ENCODE peak calls at places on chromosomes 7 and 10, in eight cellular contexts. One of them, this sample, is unnamed.

GRCh38 chr7:159097661-159098423 is 46.8 kb downstream of the VIPR2 start:
- DNase-seq in HFFc6: no peak
- DNase-seq in memory B cell: no peak
- DNase-seq in activated CD4-positive, CD25-positive, alpha-beta regulatory T cell: no peak
- DNase-seq in activated CD8-positive, alpha-beta memory T cell treated with anti-CD3 and anti-CD28 coated beads, Interleukin-2, amount 10 ng/mL, durations not matched to agents 7 days and 5 days: no peak
- DNase-seq in Calu3: no peak
- DNase-seq in glutamatergic neuron: no peak
- DNase-seq in GDM1: no peak
- DNase-seq in this sample: no peak

GRCh38 chr7:142914121-142914520 is 19.4 kb downstream of the TRPV5 start:
- DNase-seq in HFFc6: no peak
- DNase-seq in memory B cell: no peak
- DNase-seq in activated CD4-positive, CD25-positive, alpha-beta regulatory T cell: no peak
- DNase-seq in activated CD8-positive, alpha-beta memory T cell treated with anti-CD3 and anti-CD28 coated beads, Interleukin-2, amount 10 ng/mL, durations not matched to agents 7 days and 5 days: no peak
- DNase-seq in Calu3: no peak
- DNase-seq in glutamatergic neuron: no peak
- DNase-seq in GDM1: no peak
- DNase-seq in this sample: no peak

GRCh38 chr10:31618541-31619291 is 299.7 kb downstream of the ZEB1 start:
- DNase-seq in HFFc6: no peak
- DNase-seq in memory B cell: no peak
- DNase-seq in activated CD4-positive, CD25-positive, alpha-beta regulatory T cell: no peak
- DNase-seq in activated CD8-positive, alpha-beta memory T cell treated with anti-CD3 and anti-CD28 coated beads, Interleukin-2, amount 10 ng/mL, durations not matched to agents 7 days and 5 days: no peak
- DNase-seq in Calu3: no peak
- DNase-seq in glutamatergic neuron: no peak
- DNase-seq in GDM1: no peak
- DNase-seq in this sample: no peak

GRCh38 chr7:92613214-92613613 is 23.0 kb upstream of the FAM133B start:
- DNase-seq in HFFc6: no peak
- DNase-seq in memory B cell: no peak
- DNase-seq in activated CD4-positive, CD25-positive, alpha-beta regulatory T cell: no peak
- DNase-seq in activated CD8-positive, alpha-beta memory T cell treated with anti-CD3 and anti-CD28 coated beads, Interleukin-2, amount 10 ng/mL, durations not matched to agents 7 days and 5 days: no peak
- DNase-seq in Calu3: no peak
- DNase-seq in glutamatergic neuron: no peak
- DNase-seq in GDM1: no peak
- DNase-seq in this sample: no peak

GRCh38 chr7:47763063-47763974 is 181.4 kb upstream of the TNS3 start:
- DNase-seq in HFFc6: peak; percentile 85
- DNase-seq in memory B cell: no peak
- DNase-seq in activated CD4-positive, CD25-positive, alpha-beta regulatory T cell: no peak
- DNase-seq in activated CD8-positive, alpha-beta memory T cell treated with anti-CD3 and anti-CD28 coated beads, Interleukin-2, amount 10 ng/mL, durations not matched to agents 7 days and 5 days: no peak
- DNase-seq in Calu3: peak; percentile 78
- DNase-seq in glutamatergic neuron: no peak
- DNase-seq in GDM1: no peak
- DNase-seq in this sample: peak; percentile 77

GRCh38 chr7:76069238-76069638 is 21.3 kb downstream of the MDH2 start:
- DNase-seq in HFFc6: peak; percentile 86
- DNase-seq in memory B cell: no peak
- DNase-seq in activated CD4-positive, CD25-positive, alpha-beta regulatory T cell: no peak
- DNase-seq in activated CD8-positive, alpha-beta memory T cell treated with anti-CD3 and anti-CD28 coated beads, Interleukin-2, amount 10 ng/mL, durations not matched to agents 7 days and 5 days: no peak
- DNase-seq in Calu3: peak; percentile 47
- DNase-seq in glutamatergic neuron: no peak
- DNase-seq in GDM1: peak; percentile 44
- DNase-seq in this sample: peak; percentile 94

GRCh38 chr7:135197906-135198655 is 13.2 kb downstream of the WDR91 start:
- DNase-seq in HFFc6: peak; percentile 70
- DNase-seq in memory B cell: no peak
- DNase-seq in activated CD4-positive, CD25-positive, alpha-beta regulatory T cell: no peak
- DNase-seq in activated CD8-positive, alpha-beta memory T cell treated with anti-CD3 and anti-CD28 coated beads, Interleukin-2, amount 10 ng/mL, durations not matched to agents 7 days and 5 days: no peak
- DNase-seq in Calu3: no peak
- DNase-seq in glutamatergic neuron: no peak
- DNase-seq in GDM1: no peak
- DNase-seq in this sample: no peak

GRCh38 chr7:155097338-155097737 is 27.2 kb downstream of the HTR5A start:
- DNase-seq in HFFc6: no peak
- DNase-seq in memory B cell: no peak
- DNase-seq in activated CD4-positive, CD25-positive, alpha-beta regulatory T cell: no peak
- DNase-seq in activated CD8-positive, alpha-beta memory T cell treated with anti-CD3 and anti-CD28 coated beads, Interleukin-2, amount 10 ng/mL, durations not matched to agents 7 days and 5 days: no peak
- DNase-seq in Calu3: no peak
- DNase-seq in glutamatergic neuron: no peak
- DNase-seq in GDM1: no peak
- DNase-seq in this sample: no peak

GRCh38 chr7:134886353-134887057 is 99.8 kb upstream of the AGBL3 start:
- DNase-seq in HFFc6: peak; percentile 66
- DNase-seq in memory B cell: no peak
- DNase-seq in activated CD4-positive, CD25-positive, alpha-beta regulatory T cell: no peak
- DNase-seq in activated CD8-positive, alpha-beta memory T cell treated with anti-CD3 and anti-CD28 coated beads, Interleukin-2, amount 10 ng/mL, durations not matched to agents 7 days and 5 days: no peak
- DNase-seq in Calu3: no peak
- DNase-seq in glutamatergic neuron: no peak
- DNase-seq in GDM1: no peak
- DNase-seq in this sample: peak; percentile 36

GRCh38 chr10:3445688-3446087 is 273.1 kb upstream of the PITRM1 start:
- DNase-seq in HFFc6: no peak
- DNase-seq in memory B cell: no peak
- DNase-seq in activated CD4-positive, CD25-positive, alpha-beta regulatory T cell: no peak
- DNase-seq in activated CD8-positive, alpha-beta memory T cell treated with anti-CD3 and anti-CD28 coated beads, Interleukin-2, amount 10 ng/mL, durations not matched to agents 7 days and 5 days: no peak
- DNase-seq in Calu3: no peak
- DNase-seq in glutamatergic neuron: no peak
- DNase-seq in GDM1: no peak
- DNase-seq in this sample: no peak

GRCh38 chr10:43251664-43252165 is 15.2 kb downstream of the RASGEF1A start:
- DNase-seq in HFFc6: no peak
- DNase-seq in memory B cell: no peak
- DNase-seq in activated CD4-positive, CD25-positive, alpha-beta regulatory T cell: no peak
- DNase-seq in activated CD8-positive, alpha-beta memory T cell treated with anti-CD3 and anti-CD28 coated beads, Interleukin-2, amount 10 ng/mL, durations not matched to agents 7 days and 5 days: no peak
- DNase-seq in Calu3: no peak
- DNase-seq in glutamatergic neuron: no peak
- DNase-seq in GDM1: no peak
- DNase-seq in this sample: no peak

GRCh38 chr10:14382531-14382930 is 51.8 kb upstream of the FRMD4A start:
- DNase-seq in HFFc6: no peak
- DNase-seq in memory B cell: no peak
- DNase-seq in activated CD4-positive, CD25-positive, alpha-beta regulatory T cell: no peak
- DNase-seq in activated CD8-positive, alpha-beta memory T cell treated with anti-CD3 and anti-CD28 coated beads, Interleukin-2, amount 10 ng/mL, durations not matched to agents 7 days and 5 days: no peak
- DNase-seq in Calu3: no peak
- DNase-seq in glutamatergic neuron: no peak
- DNase-seq in GDM1: no peak
- DNase-seq in this sample: no peak

GRCh38 chr10:112637901-112638300 is 190.9 kb downstream of the VTI1A start:
- DNase-seq in HFFc6: no peak
- DNase-seq in memory B cell: no peak
- DNase-seq in activated CD4-positive, CD25-positive, alpha-beta regulatory T cell: no peak
- DNase-seq in activated CD8-positive, alpha-beta memory T cell treated with anti-CD3 and anti-CD28 coated beads, Interleukin-2, amount 10 ng/mL, durations not matched to agents 7 days and 5 days: no peak
- DNase-seq in Calu3: no peak
- DNase-seq in glutamatergic neuron: no peak
- DNase-seq in GDM1: no peak
- DNase-seq in this sample: no peak

GRCh38 chr10:34491666-34492065 is 323.4 kb downstream of the PARD3 start:
- DNase-seq in HFFc6: no peak
- DNase-seq in memory B cell: no peak
- DNase-seq in activated CD4-positive, CD25-positive, alpha-beta regulatory T cell: no peak
- DNase-seq in activated CD8-positive, alpha-beta memory T cell treated with anti-CD3 and anti-CD28 coated beads, Interleukin-2, amount 10 ng/mL, durations not matched to agents 7 days and 5 days: no peak
- DNase-seq in Calu3: no peak
- DNase-seq in glutamatergic neuron: no peak
- DNase-seq in GDM1: no peak
- DNase-seq in this sample: no peak

GRCh38 chr7:77199008-77199966 is at the start of gene FGL2:
- DNase-seq in HFFc6: peak; percentile 1
- DNase-seq in memory B cell: no peak
- DNase-seq in activated CD4-positive, CD25-positive, alpha-beta regulatory T cell: no peak
- DNase-seq in activated CD8-positive, alpha-beta memory T cell treated with anti-CD3 and anti-CD28 coated beads, Interleukin-2, amount 10 ng/mL, durations not matched to agents 7 days and 5 days: peak; percentile 56
- DNase-seq in Calu3: no peak
- DNase-seq in glutamatergic neuron: peak; percentile 41
- DNase-seq in GDM1: peak; percentile 31
- DNase-seq in this sample: peak; percentile 24

GRCh38 chr7:91836065-91836368 is 44.5 kb downstream of the MTERF1 start:
- DNase-seq in HFFc6: no peak
- DNase-seq in memory B cell: no peak
- DNase-seq in activated CD4-positive, CD25-positive, alpha-beta regulatory T cell: no peak
- DNase-seq in activated CD8-positive, alpha-beta memory T cell treated with anti-CD3 and anti-CD28 coated beads, Interleukin-2, amount 10 ng/mL, durations not matched to agents 7 days and 5 days: no peak
- DNase-seq in Calu3: no peak
- DNase-seq in glutamatergic neuron: no peak
- DNase-seq in GDM1: no peak
- DNase-seq in this sample: no peak

GRCh38 chr10:100370976-100371706 is 24.1 kb downstream of the SCD start:
- DNase-seq in HFFc6: peak; percentile 72
- DNase-seq in memory B cell: no peak
- DNase-seq in activated CD4-positive, CD25-positive, alpha-beta regulatory T cell: peak; percentile 13
- DNase-seq in activated CD8-positive, alpha-beta memory T cell treated with anti-CD3 and anti-CD28 coated beads, Interleukin-2, amount 10 ng/mL, durations not matched to agents 7 days and 5 days: peak; percentile 84
- DNase-seq in Calu3: peak; percentile 90
- DNase-seq in glutamatergic neuron: peak; percentile 70
- DNase-seq in GDM1: peak; percentile 67
- DNase-seq in this sample: peak; percentile 77

GRCh38 chr7:20238754-20239324 is 21.7 kb upstream of the MACC1 start:
- DNase-seq in HFFc6: no peak
- DNase-seq in memory B cell: no peak
- DNase-seq in activated CD4-positive, CD25-positive, alpha-beta regulatory T cell: no peak
- DNase-seq in activated CD8-positive, alpha-beta memory T cell treated with anti-CD3 and anti-CD28 coated beads, Interleukin-2, amount 10 ng/mL, durations not matched to agents 7 days and 5 days: no peak
- DNase-seq in Calu3: no peak
- DNase-seq in glutamatergic neuron: no peak
- DNase-seq in GDM1: no peak
- DNase-seq in this sample: peak; percentile 89

GRCh38 chr7:155611808-155612447 is 32.5 kb upstream of the RBM33 start:
- DNase-seq in HFFc6: no peak
- DNase-seq in memory B cell: no peak
- DNase-seq in activated CD4-positive, CD25-positive, alpha-beta regulatory T cell: no peak
- DNase-seq in activated CD8-positive, alpha-beta memory T cell treated with anti-CD3 and anti-CD28 coated beads, Interleukin-2, amount 10 ng/mL, durations not matched to agents 7 days and 5 days: no peak
- DNase-seq in Calu3: no peak
- DNase-seq in glutamatergic neuron: no peak
- DNase-seq in GDM1: no peak
- DNase-seq in this sample: no peak

GRCh38 chr10:14507156-14507555 is 176.4 kb upstream of the FRMD4A start:
- DNase-seq in HFFc6: no peak
- DNase-seq in memory B cell: no peak
- DNase-seq in activated CD4-positive, CD25-positive, alpha-beta regulatory T cell: no peak
- DNase-seq in activated CD8-positive, alpha-beta memory T cell treated with anti-CD3 and anti-CD28 coated beads, Interleukin-2, amount 10 ng/mL, durations not matched to agents 7 days and 5 days: peak; percentile 56
- DNase-seq in Calu3: no peak
- DNase-seq in glutamatergic neuron: no peak
- DNase-seq in GDM1: no peak
- DNase-seq in this sample: peak; percentile 22

GRCh38 chr7:150357277-150357676 is 11.3 kb upstream of the REPIN1 start:
- DNase-seq in HFFc6: no peak
- DNase-seq in memory B cell: no peak
- DNase-seq in activated CD4-positive, CD25-positive, alpha-beta regulatory T cell: peak; percentile 51
- DNase-seq in activated CD8-positive, alpha-beta memory T cell treated with anti-CD3 and anti-CD28 coated beads, Interleukin-2, amount 10 ng/mL, durations not matched to agents 7 days and 5 days: peak; percentile 82
- DNase-seq in Calu3: no peak
- DNase-seq in glutamatergic neuron: no peak
- DNase-seq in GDM1: peak; percentile 49
- DNase-seq in this sample: no peak

GRCh38 chr7:378551-379455 is 88.8 kb downstream of the FOXL3 start:
- DNase-seq in HFFc6: no peak
- DNase-seq in memory B cell: no peak
- DNase-seq in activated CD4-positive, CD25-positive, alpha-beta regulatory T cell: no peak
- DNase-seq in activated CD8-positive, alpha-beta memory T cell treated with anti-CD3 and anti-CD28 coated beads, Interleukin-2, amount 10 ng/mL, durations not matched to agents 7 days and 5 days: no peak
- DNase-seq in Calu3: no peak
- DNase-seq in glutamatergic neuron: no peak
- DNase-seq in GDM1: no peak
- DNase-seq in this sample: peak; percentile 65

GRCh38 chr7:129616530-129616929 is 5.0 kb downstream of the NRF1 start:
- DNase-seq in HFFc6: no peak
- DNase-seq in memory B cell: no peak
- DNase-seq in activated CD4-positive, CD25-positive, alpha-beta regulatory T cell: no peak
- DNase-seq in activated CD8-positive, alpha-beta memory T cell treated with anti-CD3 and anti-CD28 coated beads, Interleukin-2, amount 10 ng/mL, durations not matched to agents 7 days and 5 days: no peak
- DNase-seq in Calu3: no peak
- DNase-seq in glutamatergic neuron: no peak
- DNase-seq in GDM1: no peak
- DNase-seq in this sample: no peak

GRCh38 chr7:98879198-98879988 is 1.1 kb downstream of the TRRAP start:
- DNase-seq in HFFc6: peak; percentile 46
- DNase-seq in memory B cell: peak; percentile 50
- DNase-seq in activated CD4-positive, CD25-positive, alpha-beta regulatory T cell: peak; percentile 33
- DNase-seq in activated CD8-positive, alpha-beta memory T cell treated with anti-CD3 and anti-CD28 coated beads, Interleukin-2, amount 10 ng/mL, durations not matched to agents 7 days and 5 days: peak; percentile 88
- DNase-seq in Calu3: peak; percentile 33
- DNase-seq in glutamatergic neuron: no peak
- DNase-seq in GDM1: no peak
- DNase-seq in this sample: peak; percentile 79

GRCh38 chr7:767941-768729 is 41.1 kb upstream of the PRKAR1B start:
- DNase-seq in HFFc6: no peak
- DNase-seq in memory B cell: no peak
- DNase-seq in activated CD4-positive, CD25-positive, alpha-beta regulatory T cell: no peak
- DNase-seq in activated CD8-positive, alpha-beta memory T cell treated with anti-CD3 and anti-CD28 coated beads, Interleukin-2, amount 10 ng/mL, durations not matched to agents 7 days and 5 days: no peak
- DNase-seq in Calu3: no peak
- DNase-seq in glutamatergic neuron: no peak
- DNase-seq in GDM1: no peak
- DNase-seq in this sample: peak; percentile 100

GRCh38 chr7:25849361-25850184 is 302.4 kb upstream of the NFE2L3 start:
- DNase-seq in HFFc6: peak; percentile 63
- DNase-seq in memory B cell: no peak
- DNase-seq in activated CD4-positive, CD25-positive, alpha-beta regulatory T cell: no peak
- DNase-seq in activated CD8-positive, alpha-beta memory T cell treated with anti-CD3 and anti-CD28 coated beads, Interleukin-2, amount 10 ng/mL, durations not matched to agents 7 days and 5 days: no peak
- DNase-seq in Calu3: peak; percentile 44
- DNase-seq in glutamatergic neuron: no peak
- DNase-seq in GDM1: no peak
- DNase-seq in this sample: peak; percentile 89

This sample was measured in kidney tubule cell.